ENCODE peak calls at places on chromosomes 13 and 19, in six cellular contexts. J, Y, S, H, K and G are unnamed samples.

GRCh38 chr13:20703785-20704458 is 423 bp downstream of the IL17D start:
- DNase-seq in S (peak), Y (peak), J (peak), K (no peak), H (peak), G (peak)

GRCh38 chr19:585551-586110 is 4.0 kb upstream of the HCN2 start:
- DNase-seq in S (no peak), J (no peak), H (no peak), K (no peak), Y (peak), G (no peak)

GRCh38 chr13:47258384-47258783 is 361.5 kb upstream of the HTR2A start:
- DNase-seq in S (no peak), J (no peak), H (no peak), K (no peak), Y (peak), G (no peak)

GRCh38 chr19:3404324-3405260 is 38.2 kb downstream of the NFIC start:
- DNase-seq in S (peak), J (no peak), Y (peak), K (no peak), H (no peak), G (no peak)

GRCh38 chr19:41939861-41940442 is 11.7 kb upstream of the ERFL start:
- DNase-seq in K (no peak), S (no peak), Y (peak), H (no peak), J (no peak), G (no peak)

GRCh38 chr19:1910169-1910568 is 5.0 kb downstream of the ADAT3 start:
- DNase-seq in K (no peak), Y (peak), S (no peak), H (no peak), J (no peak), G (no peak)

GRCh38 chr19:3842948-3843347 is 25.9 kb downstream of the ZFR2 start:
- DNase-seq in Y (no peak), K (no peak), H (no peak), S (no peak), J (no peak), G (no peak)

GRCh38 chr19:51338563-51339312 is 3.2 kb downstream of the VSIG10L start:
- DNase-seq in S (peak), Y (peak), J (peak), H (peak), K (no peak), G (peak)

GRCh38 chr13:81377926-81378325 is 1037.0 kb upstream of the SPRY2 start:
- DNase-seq in J (no peak), S (no peak), Y (no peak), K (no peak), H (no peak), G (no peak)

GRCh38 chr19:49609499-49610092 is 18.6 kb downstream of the PRR12 start:
- DNase-seq in H (no peak), K (no peak), Y (no peak), J (no peak), S (no peak), G (no peak)

GRCh38 chr19:3809881-3810707 is 23.9 kb upstream of the MATK start:
- DNase-seq in H (no peak), S (no peak), K (no peak), J (no peak), Y (no peak), G (no peak)

GRCh38 chr13:113837554-113838355 is 26.1 kb downstream of the GAS6 start:
- DNase-seq in Y (peak), S (peak), K (peak), J (no peak), H (no peak), G (no peak)

GRCh38 chr13:77637583-77637982 is 59.9 kb upstream of the SLAIN1 start:
- DNase-seq in J (no peak), S (no peak), K (peak), H (no peak), Y (no peak), G (no peak)

GRCh38 chr19:49475191-49475932 is 1.3 kb downstream of the FLT3LG start:
- DNase-seq in Y (peak), H (no peak), J (no peak), S (no peak), K (no peak), G (no peak)

GRCh38 chr19:38250821-38251563 is 5.2 kb downstream of the PPP1R14A start:
- DNase-seq in K (peak), J (no peak), S (peak), H (no peak), Y (peak), G (no peak)